ENCODE peak calls at places on chromosome 5, in four cellular contexts. E is activated T-helper 1 cell treated with anti-CD3 and anti-CD28 coated beads, Interleukin-12 subunit alpha, Interleukin-12 subunit beta, Interleukin-2, Interleukin-4 antibody, amounts not matched to agents 30 ng/mL and 10 ng/mL and 1 ng/mL, durations not matched to agents 14 hours and 24 hours and 36 hours; Z is transverse colon; D is NCI-H2171 treated with DMSO at 0.1 percent for 48 hours. L is an unnamed sample.

GRCh38 chr5:10563132-10563939 is 534 bp upstream of the ANKRD33B start:
- DNase-seq in E (peak; percentile 58), Z (peak; percentile 30), D (peak; percentile 42), L (no peak)

GRCh38 chr5:177154003-177154643 is 20.6 kb downstream of the NSD1 start:
- DNase-seq in E (no peak), Z (no peak), D (no peak), L (no peak)

GRCh38 chr5:103271570-103272289 is 13.2 kb downstream of the MACIR start:
- DNase-seq in E (no peak), Z (no peak), D (no peak), L (no peak)

GRCh38 chr5:54619732-54620582 is 102.4 kb downstream of the SNX18 start:
- DNase-seq in E (no peak), Z (no peak), D (peak; percentile 63), L (no peak)

GRCh38 chr5:126515337-126515736 is 79.7 kb downstream of the ALDH7A1 start:
- DNase-seq in E (no peak), Z (no peak), D (peak; percentile 37), L (no peak)

GRCh38 chr5:149367249-149367971 is 9.6 kb downstream of the PCYOX1L start:
- DNase-seq in E (peak; percentile 37), Z (peak; percentile 68), D (peak; percentile 35), L (peak; percentile 62)

GRCh38 chr5:122444411-122444810 is 132.4 kb downstream of the SNCAIP start:
- DNase-seq in E (no peak), Z (no peak), D (no peak), L (no peak)

GRCh38 chr5:14582797-14583137 is 1.2 kb downstream of the OTULINL start:
- DNase-seq in E (no peak), Z (no peak), D (peak; percentile 47), L (no peak)

GRCh38 chr5:125874717-125875116 is 548.5 kb upstream of the GRAMD2B start:
- DNase-seq in E (no peak), Z (no peak), D (no peak), L (no peak)

GRCh38 chr5:35860686-35861085 is 4.0 kb downstream of the IL7R start:
- DNase-seq in E (no peak), Z (no peak), D (no peak), L (no peak)

GRCh38 chr5:36170869-36171424 is 19.0 kb downstream of the SKP2 start:
- DNase-seq in E (no peak), Z (no peak), D (no peak), L (no peak)

GRCh38 chr5:6377121-6377520 is 1.2 kb downstream of the MED10 start:
- DNase-seq in E (no peak), Z (no peak), D (no peak), L (no peak)

GRCh38 chr5:100643473-100643872 is 108.3 kb downstream of the FAM174A start:
- DNase-seq in E (no peak), Z (no peak), D (no peak), L (no peak)

GRCh38 chr5:168647083-168647482 is 67.9 kb upstream of the PANK3 start:
- DNase-seq in E (no peak), Z (no peak), D (no peak), L (no peak)

GRCh38 chr5:86864022-86864421 is 246.3 kb downstream of the COX7C start:
- DNase-seq in E (no peak), Z (no peak), D (no peak), L (no peak)

GRCh38 chr5:35618297-35618636 is 604 bp downstream of the SPEF2 start:
- DNase-seq in E (no peak), Z (no peak), D (no peak), L (no peak)

GRCh38 chr5:2281446-2281845 is 398.7 kb upstream of the IRX4 start:
- DNase-seq in E (no peak), Z (no peak), D (no peak), L (no peak)

GRCh38 chr5:99441235-99441634 is 512.4 kb upstream of the CHD1 start:
- DNase-seq in E (no peak), Z (no peak), D (no peak), L (no peak)

GRCh38 chr5:14685757-14686156 is 21.2 kb downstream of the OTULIN start:
- DNase-seq in E (no peak), Z (peak; percentile 22), D (peak; percentile 82), L (no peak)

GRCh38 chr5:420632-421286 is 22.2 kb upstream of the EXOC3 start:
- DNase-seq in E (no peak), Z (no peak), D (no peak), L (no peak)

GRCh38 chr5:94031631-94032030 is 290.2 kb upstream of the POU5F2 start:
- DNase-seq in E (no peak), Z (no peak), D (no peak), L (no peak)

GRCh38 chr5:143968071-143968878 is 156.3 kb downstream of the HMHB1 start:
- DNase-seq in E (no peak), Z (no peak), D (peak; percentile 52), L (no peak)

GRCh38 chr5:110116539-110116938 is 426.8 kb downstream of the MAN2A1 start:
- DNase-seq in E (no peak), Z (no peak), D (no peak), L (no peak)

GRCh38 chr5:105508519-105508918 is 1945.9 kb upstream of the NUDT12 start:
- DNase-seq in E (no peak), Z (no peak), D (no peak), L (no peak)

GRCh38 chr5:78009937-78010527 is 233.9 kb upstream of the TBCA start:
- DNase-seq in E (no peak), Z (no peak), D (no peak), L (no peak)

GRCh38 chr5:114055810-114056476 is 305.9 kb upstream of the KCNN2 start:
- DNase-seq in E (no peak), Z (no peak), D (peak; percentile 42), L (no peak)

GRCh38 chr5:65262590-65263189 is 219.0 kb downstream of the ADAMTS6 start:
- DNase-seq in E (no peak), Z (no peak), D (no peak), L (no peak)

GRCh38 chr5:35136386-35136785 is 88.6 kb upstream of the AGXT2 start:
- DNase-seq in E (no peak), Z (no peak), D (no peak), L (no peak)

GRCh38 chr5:158741296-158741695 is 358.4 kb downstream of the EBF1 start:
- DNase-seq in E (no peak), Z (no peak), D (no peak), L (no peak)

GRCh38 chr5:82045526-82046267 is 73.9 kb downstream of the ATG10 start:
- DNase-seq in E (no peak), Z (no peak), D (no peak), L (no peak)

GRCh38 chr5:80806929-80807328 is 152.1 kb upstream of the DHFR start:
- DNase-seq in E (no peak), Z (no peak), D (no peak), L (no peak)

GRCh38 chr5:88686077-88686541 is 196.9 kb downstream of the MEF2C start:
- DNase-seq in E (no peak), Z (no peak), D (no peak), L (no peak)

GRCh38 chr5:51997908-51998307 is 614.7 kb downstream of the ISL1 start:
- DNase-seq in E (no peak), Z (no peak), D (no peak), L (no peak)

GRCh38 chr5:77945874-77946273 is 169.7 kb upstream of the TBCA start:
- DNase-seq in E (no peak), Z (no peak), D (no peak), L (no peak)

GRCh38 chr5:112388010-112388553 is 31.0 kb downstream of the EPB41L4A start:
- DNase-seq in E (no peak), Z (no peak), D (no peak), L (no peak)

GRCh38 chr5:7759257-7759871 is 91.6 kb downstream of the CFAP90 start:
- DNase-seq in E (no peak), Z (no peak), D (peak; percentile 85), L (no peak)

GRCh38 chr5:32831630-32832029 is 120.5 kb downstream of the NPR3 start:
- DNase-seq in E (no peak), Z (no peak), D (no peak), L (no peak)

GRCh38 chr5:107771926-107772325 is 101.2 kb upstream of the EFNA5 start:
- DNase-seq in E (no peak), Z (no peak), D (no peak), L (no peak)

GRCh38 chr5:120632430-120632829 is 168.3 kb downstream of the PRR16 start:
- DNase-seq in E (no peak), Z (no peak), D (no peak), L (no peak)

L was measured in GM12892.